ENCODE peak calls at places on chromosomes 3 and 15, in seven cellular contexts. F, O, R, T, Z, Q and N are unnamed samples.

GRCh38 chr3:150232992-150233451 is 175.1 kb upstream of the TSC22D2 start:
- DNase-seq in F (no peak), O (peak), R (no peak), T (no peak), Z (no peak), Q (peak), N (no peak)

GRCh38 chr3:126485131-126485530 is 9.4 kb upstream of the ZXDC start:
- DNase-seq in F (no peak), O (no peak), R (no peak), T (no peak), Z (no peak), Q (no peak), N (no peak)

GRCh38 chr3:123081718-123082369 is 15.0 kb downstream of the PDIA5 start:
- DNase-seq in F (no peak), O (no peak), R (peak), T (no peak), Z (no peak), Q (no peak), N (no peak)

GRCh38 chr3:127158614-127159221 is 34.2 kb upstream of the PRR23E start:
- DNase-seq in F (no peak), O (peak), R (no peak), T (no peak), Z (peak), Q (no peak), N (no peak)

GRCh38 chr3:14875411-14876175 is 56.8 kb downstream of the FGD5 start:
- DNase-seq in F (no peak), O (no peak), R (no peak), T (no peak), Z (no peak), Q (no peak), N (no peak)

GRCh38 chr3:126852536-126852935 is 130.4 kb upstream of the PLXNA1 start:
- DNase-seq in F (no peak), O (no peak), R (no peak), T (no peak), Z (no peak), Q (no peak), N (no peak)

GRCh38 chr3:52355526-52355925 is 39.4 kb downstream of the DNAH1 start:
- DNase-seq in F (no peak), O (no peak), R (no peak), T (no peak), Z (no peak), Q (no peak), N (no peak)

GRCh38 chr3:1540686-1541085 is 447.9 kb downstream of the CNTN6 start:
- DNase-seq in F (no peak), O (no peak), R (no peak), T (no peak), Z (no peak), Q (no peak), N (no peak)

GRCh38 chr3:100602506-100603444 is 6.6 kb upstream of the ADGRG7 start:
- DNase-seq in F (no peak), O (peak), R (no peak), T (no peak), Z (peak), Q (no peak), N (no peak)

GRCh38 chr15:27271258-27271657 is 300.3 kb downstream of the GABRG3 start:
- DNase-seq in F (no peak), O (no peak), R (no peak), T (no peak), Z (peak), Q (no peak), N (no peak)

GRCh38 chr3:75305901-75306300 is 358.2 kb upstream of the FRG2C start:
- DNase-seq in F (no peak), O (no peak), R (no peak), T (no peak), Z (no peak), Q (no peak), N (no peak)

GRCh38 chr3:141076026-141076797 is 25.1 kb downstream of the SPSB4 start:
- DNase-seq in F (no peak), O (no peak), R (no peak), T (no peak), Z (no peak), Q (no peak), N (no peak)